ENCODE peak calls at places on chromosomes 11 and 22, in seven cellular contexts. B is PC-3, H is fibroblast of lung, Q is PC-9, I is GM23248, U is OCI-LY7, X is IMR-90. E is an unnamed sample.

GRCh38 chr11:2674681-2675131 is 25.1 kb downstream of the KCNQ1OT1 start:
- DNase-seq in B (no peak), H (no peak), Q (no peak), I (no peak), U (no peak), X (no peak), E (no peak)

GRCh38 chr11:95119361-95120060 is 29.9 kb downstream of the ENDOD1 start:
- DNase-seq in B (peak; percentile 28), H (no peak), Q (peak; percentile 73), I (no peak), U (no peak), X (no peak), E (no peak)

GRCh38 chr11:122241561-122241960 is 125.5 kb upstream of the BLID start:
- DNase-seq in B (no peak), H (no peak), Q (no peak), I (no peak), U (no peak), X (no peak), E (no peak)

GRCh38 chr22:29626497-29627195 is 23.2 kb downstream of the NF2 start:
- DNase-seq in B (peak; percentile 82), H (peak; percentile 83), Q (no peak), I (peak; percentile 98), U (no peak), X (peak; percentile 91), E (no peak)

GRCh38 chr22:48642550-48642949 is 1185.1 kb downstream of the BRD1 start:
- DNase-seq in B (no peak), H (no peak), Q (no peak), I (no peak), U (no peak), X (no peak), E (no peak)

GRCh38 chr11:67280791-67281551 is 8.1 kb upstream of the ANKRD13D start:
- DNase-seq in B (no peak), H (no peak), Q (no peak), I (no peak), U (no peak), X (no peak), E (no peak)

GRCh38 chr11:69216609-69217008 is 60.9 kb downstream of the SMIM38 start:
- DNase-seq in B (no peak), H (peak; percentile 5), Q (no peak), I (peak; percentile 38), U (no peak), X (peak; percentile 22), E (no peak)

GRCh38 chr11:45646275-45646970 is 19.0 kb downstream of the CHST1 start:
- DNase-seq in B (peak; percentile 27), H (no peak), Q (no peak), I (peak; percentile 58), U (peak; percentile 43), X (peak; percentile 22), E (no peak)

GRCh38 chr11:57776101-57776511 is 14.5 kb downstream of the CTNND1 start:
- DNase-seq in B (no peak), H (no peak), Q (no peak), I (peak; percentile 60), U (no peak), X (peak; percentile 63), E (no peak)

GRCh38 chr11:77406396-77406795 is 67.5 kb downstream of the PAK1 start:
- DNase-seq in B (no peak), H (no peak), Q (no peak), I (no peak), U (no peak), X (no peak), E (no peak)

GRCh38 chr22:36155702-36156101 is 4.9 kb downstream of the APOL3 start:
- DNase-seq in B (no peak), H (peak; percentile 20), Q (no peak), I (peak; percentile 53), U (no peak), X (no peak), E (no peak)

GRCh38 chr11:76823481-76824028 is 37.2 kb upstream of the ACER3 start:
- DNase-seq in B (peak; percentile 99), H (no peak), Q (peak; percentile 57), I (peak; percentile 81), U (no peak), X (peak; percentile 76), E (no peak)

GRCh38 chr11:134276396-134277175 is 407 bp downstream of the GLB1L3 start:
- DNase-seq in B (no peak), H (no peak), Q (no peak), I (peak; percentile 5), U (no peak), X (no peak), E (peak; percentile 4)

GRCh38 chr22:49307071-49307830 is 520.4 kb downstream of the BRD1 start:
- DNase-seq in B (no peak), H (no peak), Q (no peak), I (no peak), U (peak; percentile 29), X (no peak), E (no peak)

GRCh38 chr11:46039990-46040389 is 81.3 kb downstream of the PHF21A start:
- DNase-seq in B (no peak), H (peak; percentile 82), Q (no peak), I (peak; percentile 69), U (no peak), X (peak; percentile 69), E (no peak)

GRCh38 chr11:6393989-6394670 is 3.9 kb downstream of the SMPD1 start:
- DNase-seq in B (no peak), H (no peak), Q (no peak), I (no peak), U (no peak), X (no peak), E (no peak)

GRCh38 chr11:6397156-6397555 is 6.9 kb downstream of the SMPD1 start:
- DNase-seq in B (no peak), H (no peak), Q (no peak), I (peak; percentile 17), U (no peak), X (no peak), E (no peak)

GRCh38 chr11:6400431-6401345 is 10.4 kb downstream of the SMPD1 start:
- DNase-seq in B (no peak), H (no peak), Q (no peak), I (no peak), U (no peak), X (no peak), E (no peak)

GRCh38 chr11:6395470-6396060 is 5.3 kb downstream of the SMPD1 start:
- DNase-seq in B (no peak), H (no peak), Q (no peak), I (no peak), U (no peak), X (no peak), E (no peak)

DNA sequence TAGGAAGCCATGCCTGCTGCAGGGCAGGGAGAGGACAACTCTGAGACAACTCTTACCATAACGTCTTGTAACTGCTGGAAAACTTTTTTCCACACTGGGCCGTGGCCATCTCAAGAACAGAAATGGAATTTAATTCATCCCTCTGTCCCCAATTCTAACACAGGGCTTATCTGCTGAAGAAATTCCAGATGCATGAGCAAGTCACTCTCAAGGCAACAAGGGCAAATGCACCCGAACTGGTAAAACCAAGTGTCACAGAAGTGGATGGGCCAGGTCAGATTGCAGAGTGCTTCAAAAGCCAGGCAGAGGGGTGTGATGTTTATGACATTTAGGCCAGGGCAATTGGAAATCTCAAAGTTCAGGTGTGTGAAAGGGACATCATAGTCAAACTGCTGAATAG is 7.4 kb downstream of the SMPD1 start:
- DNase-seq in B (peak; percentile 46), H (no peak), Q (peak; percentile 57), I (peak; percentile 55), U (no peak), X (peak; percentile 44), E (no peak)
- H3K4me2 ChIP-seq in B (no peak overlapping the region), H (no peak overlapping the region), Q (peak overlapping the region; percentile 48), I (peak overlapping the region; percentile 52), U (no peak overlapping the region), X (peak overlapping the region; percentile 0), E (no peak overlapping the region)

GRCh38 chr22:27868738-27869282 is 50.2 kb downstream of the PITPNB start:
- DNase-seq in B (no peak), H (no peak), Q (no peak), I (no peak), U (no peak), X (no peak), E (no peak)

GRCh38 chr22:27867114-27867957 is 51.7 kb downstream of the PITPNB start:
- DNase-seq in B (no peak), H (no peak), Q (no peak), I (peak; percentile 58), U (no peak), X (no peak), E (no peak)

GRCh38 chr22:27866136-27867091 is 52.6 kb downstream of the PITPNB start:
- DNase-seq in B (peak; percentile 85), H (peak; percentile 97), Q (no peak), I (peak; percentile 95), U (no peak), X (peak; percentile 99), E (no peak)

GRCh38 chr22:27870234-27871191 is 48.5 kb downstream of the PITPNB start:
- DNase-seq in B (no peak), H (no peak), Q (no peak), I (no peak), U (no peak), X (no peak), E (no peak)

GRCh38 chr22:27867958-27868737 is 50.9 kb downstream of the PITPNB start:
- DNase-seq in B (no peak), H (no peak), Q (no peak), I (peak; percentile 42), U (no peak), X (no peak), E (no peak)
- H3K4me3 ChIP-seq in B (no peak overlapping the region), H (no peak overlapping the region), Q (no peak overlapping the region), I (peak overlapping the region; percentile 43), U (no peak overlapping the region), X (no peak overlapping the region), E (no peak overlapping the region)

DNA sequence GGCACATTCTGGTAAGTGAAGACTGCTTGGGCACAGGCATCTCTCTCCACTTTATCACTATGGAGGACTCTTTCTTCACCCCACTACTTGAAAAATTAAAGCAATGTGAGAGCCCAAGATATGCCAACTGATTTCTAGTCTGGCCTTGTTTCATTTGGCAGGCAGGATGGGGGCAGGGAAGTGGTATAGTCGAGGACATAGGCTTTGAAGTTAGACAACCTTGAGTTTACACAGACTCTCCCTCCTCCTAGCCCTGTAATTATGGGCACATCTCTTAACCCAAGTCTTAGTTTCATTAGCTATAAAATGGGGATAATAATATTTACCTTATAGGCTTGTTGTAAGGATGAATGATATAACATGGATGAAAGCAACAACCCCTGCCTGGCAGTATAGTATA is 15.3 kb downstream of the ADM start:
- DNase-seq in B (no peak), H (no peak), Q (no peak), I (no peak), U (no peak), X (no peak), E (no peak)
- H3K27ac ChIP-seq in B (no peak overlapping the region), H (no peak overlapping the region), Q (no peak overlapping the region), I (no peak overlapping the region), U (peak overlapping the region; percentile 94), X (no peak overlapping the region), E (no peak overlapping the region)

DNA sequence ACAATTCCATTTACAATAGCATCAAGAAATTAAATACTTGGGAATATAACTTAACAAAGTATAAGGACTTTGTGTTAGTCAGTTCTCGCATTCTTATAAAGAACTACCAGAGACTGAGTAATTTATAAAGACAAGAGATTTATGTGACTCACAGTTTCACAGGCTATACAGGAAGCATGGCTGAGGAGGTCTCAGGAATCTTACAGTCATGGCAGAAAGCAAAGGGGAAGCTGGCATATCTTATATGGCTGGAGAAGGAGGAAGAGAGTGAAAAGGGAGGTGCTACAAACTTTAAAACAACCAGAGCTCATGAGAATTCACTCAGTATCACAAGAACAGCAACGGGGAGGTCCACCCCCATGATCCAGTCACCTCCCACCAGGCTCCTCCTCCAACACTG is 32.1 kb upstream of the CCDC134 start:
- DNase-seq in B (peak; percentile 25), H (no peak), Q (peak; percentile 11), I (peak; percentile 36), U (no peak), X (peak; percentile 34), E (no peak)
- H3K4me2 ChIP-seq in B (no peak overlapping the region), H (no peak overlapping the region), Q (peak overlapping the region; percentile 1), I (no peak overlapping the region), U (no peak overlapping the region), X (no peak overlapping the region), E (no peak overlapping the region)